ENCODE peak calls at places on chromosomes 5 and 9, in five cellular contexts. C, Y, I, L and B are unnamed samples.
A peak's percentile ranks its signal among the peaks of the same experiment; 100 is the strongest.

GRCh38 chr5:134552301-134552700 is 26.8 kb downstream of the JADE2 start:
- DNase-seq in C (no peak), Y (no peak), I (no peak), L (no peak), B (no peak)

GRCh38 chr5:73155541-73156222 is 17.3 kb upstream of the TMEM174 start:
- DNase-seq in C (no peak), Y (no peak), I (no peak), L (no peak), B (no peak)

GRCh38 chr5:149855371-149855770 is 89.2 kb downstream of the PDE6A start:
- DNase-seq in C (no peak), Y (no peak), I (no peak), L (peak; percentile 39), B (no peak)

GRCh38 chr9:127132921-127133647 is 10.6 kb upstream of the ANGPTL2 start:
- DNase-seq in C (peak; percentile 21), Y (peak; percentile 42), I (no peak), L (peak; percentile 68), B (no peak)

GRCh38 chr9:128164332-128164885 is 4.3 kb downstream of the BBLN start:
- DNase-seq in C (no peak), Y (no peak), I (no peak), L (no peak), B (no peak)

GRCh38 chr5:56155085-56155484 is 78.0 kb downstream of the ANKRD55 start:
- DNase-seq in C (no peak), Y (no peak), I (no peak), L (no peak), B (no peak)

GRCh38 chr9:137000177-137000930 is 4.0 kb upstream of the CLIC3 start:
- DNase-seq in C (no peak), Y (no peak), I (no peak), L (no peak), B (no peak)

GRCh38 chr5:6819521-6819920 is 106.3 kb downstream of the TENT4A start:
- DNase-seq in C (no peak), Y (peak; percentile 23), I (no peak), L (peak; percentile 25), B (no peak)

GRCh38 chr9:86353591-86354047 is 591 bp downstream of the TUT7 start:
- DNase-seq in C (no peak), Y (no peak), I (no peak), L (peak; percentile 58), B (no peak)

GRCh38 chr9:35415769-35416427 is 74.0 kb upstream of the RUSC2 start:
- DNase-seq in C (no peak), Y (peak; percentile 23), I (no peak), L (no peak), B (no peak)

GRCh38 chr9:124132671-124133147 is 121.1 kb downstream of the LHX2 start:
- DNase-seq in C (no peak), Y (no peak), I (no peak), L (no peak), B (no peak)

GRCh38 chr5:5219541-5219940 is 79.4 kb downstream of the ADAMTS16 start:
- DNase-seq in C (no peak), Y (no peak), I (no peak), L (no peak), B (no peak)

GRCh38 chr9:129894106-129894823 is 59.0 kb downstream of the USP20 start:
- DNase-seq in C (no peak), Y (no peak), I (no peak), L (no peak), B (no peak)

GRCh38 chr9:88418715-88419540 is 30.7 kb downstream of the SPIN1 start:
- DNase-seq in C (no peak), Y (no peak), I (no peak), L (peak; percentile 29), B (no peak)

GRCh38 chr5:140043508-140043872 is 391 bp upstream of the NRG2 start:
- DNase-seq in C (no peak), Y (peak; percentile 61), I (no peak), L (no peak), B (no peak)

GRCh38 chr9:134644715-134645606 is 3.4 kb downstream of the COL5A1 start:
- DNase-seq in C (no peak), Y (no peak), I (no peak), L (peak; percentile 87), B (no peak)

GRCh38 chr9:37035472-37036236 is 1.6 kb upstream of the PAX5 start:
- DNase-seq in C (no peak), Y (peak; percentile 57), I (peak; percentile 47), L (no peak), B (no peak)

GRCh38 chr5:156617426-156617825 is 232.7 kb upstream of the PPP1R2B start:
- DNase-seq in C (no peak), Y (no peak), I (no peak), L (no peak), B (no peak)

GRCh38 chr5:142527234-142527633 is 158.7 kb downstream of the FGF1 start:
- DNase-seq in C (no peak), Y (no peak), I (no peak), L (no peak), B (no peak)

GRCh38 chr5:154956712-154957111 is 15.8 kb downstream of the MRPL22 start:
- DNase-seq in C (no peak), Y (no peak), I (no peak), L (no peak), B (no peak)

GRCh38 chr5:12772276-12772675 is 868.0 kb upstream of the CTNND2 start:
- DNase-seq in C (no peak), Y (no peak), I (no peak), L (no peak), B (no peak)

GRCh38 chr5:179755022-179755421 is 22.4 kb downstream of the MAML1 start:
- DNase-seq in C (no peak), Y (no peak), I (no peak), L (peak; percentile 38), B (no peak)

GRCh38 chr5:181159286-181160143 is 12.1 kb downstream of the OR2V2 start:
- DNase-seq in C (peak; percentile 97), Y (peak; percentile 94), I (peak; percentile 87), L (peak; percentile 86), B (peak; percentile 88)

GRCh38 chr9:98248737-98249474 is 6.5 kb downstream of the TBC1D2 start:
- DNase-seq in C (no peak), Y (no peak), I (no peak), L (peak; percentile 82), B (no peak)

GRCh38 chr5:10711562-10711961 is 49.5 kb downstream of the DAP start:
- DNase-seq in C (no peak), Y (no peak), I (no peak), L (no peak), B (no peak)

GRCh38 chr9:75170898-75171360 is 82.6 kb downstream of the OSTF1 start:
- DNase-seq in C (no peak), Y (no peak), I (no peak), L (no peak), B (no peak)

GRCh38 chr5:79236364-79236969 is 536 bp downstream of the JMY start:
- DNase-seq in C (peak; percentile 50), Y (peak; percentile 59), I (no peak), L (peak; percentile 65), B (peak; percentile 43)

GRCh38 chr5:131794596-131794995 is 2.2 kb downstream of the FNIP1 start:
- DNase-seq in C (no peak), Y (no peak), I (no peak), L (no peak), B (no peak)

GRCh38 chr5:146562461-146562860 is 46.5 kb upstream of the GPR151 start:
- DNase-seq in C (no peak), Y (no peak), I (no peak), L (no peak), B (no peak)

GRCh38 chr9:18478517-18479361 is 4.8 kb downstream of the ADAMTSL1 start:
- DNase-seq in C (no peak), Y (no peak), I (no peak), L (no peak), B (no peak)

GRCh38 chr5:166340039-166340438 is 1951.4 kb upstream of the WWC1 start:
- DNase-seq in C (no peak), Y (no peak), I (no peak), L (no peak), B (no peak)

GRCh38 chr5:166347051-166347450 is 1944.4 kb upstream of the WWC1 start:
- DNase-seq in C (no peak), Y (no peak), I (no peak), L (no peak), B (no peak)

GRCh38 chr5:166342330-166342891 is 1949.0 kb upstream of the WWC1 start:
- DNase-seq in C (no peak), Y (no peak), I (no peak), L (no peak), B (no peak)

GRCh38 chr5:166338801-166339200 is 1952.6 kb upstream of the WWC1 start:
- DNase-seq in C (no peak), Y (no peak), I (no peak), L (no peak), B (no peak)

GRCh38 chr5:166341708-166342329 is 1949.6 kb upstream of the WWC1 start:
- DNase-seq in C (no peak), Y (no peak), I (no peak), L (no peak), B (no peak)
- TF ChIP-seq CTCF in C (no peak), Y (no peak), I (no peak), L (no peak), B (peak; percentile 22)

DNA sequence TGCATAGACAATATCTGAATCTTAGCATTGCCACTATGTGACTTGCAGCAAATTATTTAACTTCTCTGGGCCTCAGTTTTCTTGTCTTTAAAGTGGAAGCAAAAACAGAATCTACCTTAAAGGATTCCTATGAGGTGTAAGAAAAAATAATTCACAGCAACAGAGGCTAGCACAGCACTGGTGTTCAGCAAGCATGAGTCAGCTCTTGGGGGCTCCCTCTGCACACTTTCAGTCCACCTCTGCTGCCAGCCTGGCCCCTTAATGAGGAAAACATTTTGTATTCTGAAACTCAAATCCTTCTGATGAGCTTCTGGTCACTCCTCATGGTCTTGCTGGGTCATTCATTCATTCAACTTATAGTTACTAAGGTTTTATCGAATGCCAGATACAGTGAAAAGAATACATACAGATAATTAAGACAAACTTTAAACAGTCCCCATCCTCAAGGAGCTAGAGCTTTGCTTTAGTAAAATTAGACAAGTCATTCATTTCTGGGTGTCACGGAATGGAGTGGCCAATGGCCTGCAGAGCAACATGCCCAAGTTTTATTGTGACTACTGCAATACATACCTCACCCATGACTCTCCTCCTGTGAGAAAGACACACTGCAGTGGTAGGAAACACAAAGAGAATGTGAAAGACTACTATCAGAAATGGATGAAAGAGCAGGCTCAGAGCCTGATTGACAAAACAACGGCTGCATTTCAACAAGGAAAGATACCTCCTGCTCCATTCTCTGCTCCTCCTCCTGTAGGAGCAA is 26.8 kb upstream of the IQGAP2 start:
- DNase-seq in C (no peak), Y (no peak), I (no peak), L (no peak), B (no peak)
- TF ChIP-seq CTCF in C (no peak), Y (no peak), I (no peak), L (no peak), B (no peak)

DNA sequence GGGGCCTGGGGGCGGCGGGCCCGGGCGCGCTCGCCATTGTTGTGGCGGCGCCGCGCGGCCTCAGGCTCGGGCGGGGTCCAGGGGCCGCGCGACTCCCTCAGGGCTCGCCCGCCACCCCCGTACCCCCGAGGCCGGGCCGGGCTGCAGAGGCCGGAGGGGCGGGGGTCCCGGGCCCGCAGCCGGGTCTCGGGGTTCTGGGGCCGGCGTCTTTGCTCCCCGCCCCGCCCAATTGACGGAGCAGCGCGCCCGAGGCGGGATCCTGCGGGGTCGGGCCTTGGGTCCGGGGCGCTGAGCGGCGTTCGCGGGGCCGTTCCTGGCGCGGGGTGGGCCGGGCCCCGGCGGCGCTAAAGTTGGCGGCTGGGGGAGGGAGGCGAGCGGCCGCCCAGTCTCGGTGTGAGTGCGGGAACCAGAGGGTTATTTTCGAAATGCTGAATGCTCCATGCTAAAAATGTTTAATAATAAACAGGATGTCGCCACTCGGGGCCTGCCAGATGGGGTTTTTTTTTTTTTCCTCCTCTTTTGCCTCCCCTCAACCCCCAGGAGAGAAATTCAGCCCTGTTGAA is 659 bp downstream of the PRRC2B start:
- DNase-seq in C (peak; percentile 63), Y (peak; percentile 39), I (peak; percentile 70), L (peak; percentile 77), B (peak; percentile 35)
- TF ChIP-seq CTCF in C (no peak), Y (no peak), I (no peak), L (no peak), B (no peak)

GRCh38 chr5:52007230-52007858 is 624.1 kb downstream of the ISL1 start:
- DNase-seq in C (no peak), Y (no peak), I (no peak), L (peak; percentile 75), B (no peak)
- TF ChIP-seq CTCF in C (no peak), Y (peak; percentile 47), I (no peak), L (peak; percentile 88), B (peak; percentile 89)